ENCODE peak calls at places on chromosomes 4 and X, in nine cellular contexts. Y is MM.1S, E is heart right ventricle, P is gastrocnemius medialis, F is GM23248, A is IMR-90, W is thyroid gland, I is left ventricle myocardium inferior, C is pancreas. V is an unnamed sample. For H3K9me3, the result is how much of the 10 kb centered on the place peaks cover.

GRCh38 chr4:146255463-146255862 is 41.1 kb downstream of the REELD1 start:
- DNase-seq in Y (no peak), E (no peak), P (no peak), F (peak), A (peak), W (no peak), I (no peak), C (no peak), V (no peak)

GRCh38 chr4:88661724-88662123 is 35.9 kb downstream of the NAP1L5 start:
- DNase-seq in Y (no peak), E (no peak), P (no peak), F (peak), A (peak), W (no peak), I (no peak), C (no peak), V (no peak)

GRCh38 chr4:72325215-72325614 is 243.8 kb downstream of the ADAMTS3 start:
- DNase-seq in Y (no peak), E (no peak), P (no peak), F (peak), A (no peak), W (no peak), I (no peak), C (no peak), V (no peak)

GRCh38 chr4:161457906-161458305 is 705.9 kb downstream of the FSTL5 start:
- DNase-seq in Y (no peak), E (no peak), P (no peak), F (no peak), A (no peak), W (no peak), I (no peak), C (no peak), V (no peak)

GRCh38 chr4:1765409-1766335 is 27.4 kb upstream of the FGFR3 start:
- DNase-seq in Y (no peak), E (no peak), P (no peak), F (no peak), A (no peak), W (no peak), I (no peak), C (no peak), V (no peak)

GRCh38 chr4:181662383-181662782 is 580.8 kb upstream of the TENM3 start:
- DNase-seq in Y (no peak), E (no peak), P (no peak), F (no peak), A (peak), W (no peak), I (no peak), C (no peak), V (no peak)

GRCh38 chr4:10456270-10457254 is 664 bp downstream of the ZNF518B start:
- DNase-seq in Y (peak), E (peak), P (peak), F (peak), A (peak), W (peak), I (peak), C (peak), V (peak)

GRCh38 chrX:78102100-78102499 is 1.9 kb upstream of the PGK1 start:
- DNase-seq in Y (no peak), E (no peak), P (no peak), F (no peak), A (peak), W (no peak), I (no peak), C (no peak), V (no peak)

GRCh38 chrX:46965125-46965758 is 53.0 kb downstream of the JADE3 start:
- DNase-seq in Y (no peak), E (no peak), P (no peak), F (peak), A (peak), W (no peak), I (no peak), C (no peak), V (no peak)

GRCh38 chrX:24728530-24728929 is 34.8 kb downstream of the POLA1 start:
- DNase-seq in Y (no peak), E (no peak), P (no peak), F (no peak), A (no peak), W (no peak), I (no peak), C (no peak), V (no peak)

GRCh38 chrX:30612250-30612655 is 34.7 kb upstream of the TASL start:
- DNase-seq in Y (no peak), E (no peak), P (no peak), F (no peak), A (no peak), W (no peak), I (no peak), C (no peak), V (no peak)

GRCh38 chr4:112058433-112058832 is 86.8 kb upstream of the FAM241A start:
- DNase-seq in Y (no peak), E (no peak), P (no peak), F (peak), A (peak), W (no peak), I (no peak), C (no peak), V (no peak)

GRCh38 chrX:43735957-43736356 is 79.9 kb downstream of the MAOA start:
- DNase-seq in Y (no peak), E (no peak), P (no peak), F (no peak), A (no peak), W (no peak), I (no peak), C (no peak), V (no peak)

GRCh38 chr4:152630361-152630760 is 49.4 kb downstream of the TMEM154 start:
- DNase-seq in Y (no peak), E (no peak), P (no peak), F (no peak), A (no peak), W (no peak), I (no peak), C (no peak), V (no peak)

GRCh38 chrX:66030505-66031317 is 9.2 kb downstream of the VSIG4 start:
- DNase-seq in Y (no peak), E (no peak), P (no peak), F (peak), A (peak), W (no peak), I (no peak), C (no peak), V (no peak)
- H3K9me3 ChIP-seq in Y (under half), E (under half), P (under half), F (under half), A (under half), W (under half), I (under half), C (under half), V (under half)

GRCh38 chr4:38855466-38855865 is 1.2 kb downstream of the TLR6 start:
- DNase-seq in Y (no peak), E (no peak), P (no peak), F (no peak), A (no peak), W (no peak), I (no peak), C (no peak), V (no peak)
- H3K4me3 ChIP-seq in Y (peak), E (peak), P (no peak), F (no peak), A (no peak), W (no peak), I (peak), C (no peak), V (no peak)

GRCh38 chrX:151701531-151701930 is 6.3 kb downstream of the PRRG3 start:
- DNase-seq in Y (no peak), E (no peak), P (no peak), F (no peak), A (no peak), W (no peak), I (no peak), C (no peak), V (no peak)

GRCh38 chrX:151701071-151701470 is 5.8 kb downstream of the PRRG3 start:
- DNase-seq in Y (no peak), E (no peak), P (no peak), F (no peak), A (no peak), W (no peak), I (no peak), C (no peak), V (no peak)

GRCh38 chrX:151702021-151702714 is 6.9 kb downstream of the PRRG3 start:
- DNase-seq in Y (no peak), E (no peak), P (no peak), F (peak), A (no peak), W (no peak), I (no peak), C (no peak), V (no peak)

GRCh38 chrX:151699746-151700145 is 4.5 kb downstream of the PRRG3 start:
- DNase-seq in Y (no peak), E (no peak), P (no peak), F (no peak), A (no peak), W (no peak), I (no peak), C (no peak), V (no peak)

GRCh38 chrX:151700581-151700980 is 5.3 kb downstream of the PRRG3 start:
- DNase-seq in Y (no peak), E (no peak), P (no peak), F (no peak), A (no peak), W (no peak), I (no peak), C (no peak), V (no peak)
- H3K9me3 ChIP-seq in Y (under half), E (under half), P (under half), F (under half), A (under half), W (under half), I (under half), C (under half), V (under half)

DNA sequence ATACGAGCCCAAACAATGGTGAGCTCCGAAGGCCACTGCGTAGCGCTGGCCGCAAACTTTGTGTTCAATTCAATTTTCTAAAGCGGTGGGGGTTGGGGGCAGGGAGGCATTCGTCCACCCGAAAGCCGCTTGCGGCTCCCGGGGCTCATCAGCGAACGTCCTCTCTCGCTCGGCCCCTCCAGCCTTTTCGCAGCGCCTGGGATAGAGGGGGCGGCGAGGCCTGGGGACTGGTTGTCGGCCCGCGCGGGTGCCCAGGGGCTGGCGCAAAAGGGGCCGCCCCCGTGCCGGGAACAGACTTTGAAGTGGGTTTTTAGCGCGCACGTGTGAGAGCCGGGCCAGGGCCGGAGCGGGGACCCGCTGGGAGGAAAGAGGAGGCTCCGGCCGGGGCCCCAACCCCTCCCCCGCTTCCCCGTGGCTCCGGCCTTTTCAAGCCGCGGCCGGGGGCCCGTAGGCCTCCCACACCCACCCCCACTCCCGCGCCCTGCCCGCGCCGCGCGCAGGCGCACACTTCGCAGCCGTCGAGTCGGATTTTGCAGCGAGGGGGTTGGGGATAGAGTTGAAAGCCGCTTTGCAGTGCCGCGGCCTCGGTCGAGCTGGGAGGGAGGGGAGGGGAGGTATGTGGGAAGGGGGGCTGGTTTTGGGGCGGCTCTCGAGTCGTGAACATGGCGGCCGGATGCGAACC is 8.3 kb downstream of the ZIC3 start:
- DNase-seq in Y (no peak), E (no peak), P (no peak), F (no peak), A (no peak), W (no peak), I (no peak), C (no peak), V (no peak)
- H3K4me3 ChIP-seq in Y (no peak), E (no peak), P (no peak), F (no peak), A (no peak), W (no peak), I (no peak), C (no peak), V (no peak)

DNA sequence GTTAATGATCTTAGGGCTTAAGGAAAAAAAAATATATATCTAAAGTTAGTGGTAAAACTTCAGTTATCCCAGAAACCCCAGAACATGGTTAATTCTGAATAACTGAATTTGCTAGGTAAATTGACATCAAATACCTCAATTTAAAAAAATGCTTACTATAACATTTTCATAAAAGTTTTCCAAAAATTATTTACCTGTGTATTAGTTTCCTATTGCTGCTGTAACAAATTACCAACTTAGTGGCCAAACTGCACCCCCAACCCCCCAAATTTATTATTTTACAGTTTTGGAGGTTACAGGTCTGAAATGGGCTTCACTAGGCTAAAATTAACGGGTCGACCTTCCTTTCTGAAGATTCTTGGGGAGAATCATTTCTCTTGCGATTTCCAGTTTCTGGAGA is 95.2 kb downstream of the PDLIM5 start:
- DNase-seq in Y (no peak), E (no peak), P (no peak), F (no peak), A (no peak), W (no peak), I (no peak), C (no peak), V (no peak)
- H3K9me3 ChIP-seq in Y (under half), E (under half), P (under half), F (under half), A (under half), W (under half), I (under half), C (under half), V (under half)

GRCh38 chr4:121799888-121800501 is 1.1 kb upstream of the EXOSC9 start:
- DNase-seq in Y (no peak), E (no peak), P (no peak), F (no peak), A (no peak), W (no peak), I (no peak), C (no peak), V (no peak)
- H3K4me3 ChIP-seq in Y (peak), E (peak), P (no peak), F (no peak), A (no peak), W (no peak), I (peak), C (peak), V (no peak)

GRCh38 chr4:384311-385010 is 46.8 kb downstream of the ZNF141 start:
- DNase-seq in Y (no peak), E (no peak), P (no peak), F (no peak), A (no peak), W (no peak), I (no peak), C (no peak), V (no peak)
- H3K9me3 ChIP-seq in Y (under half), E (half or more), P (under half), F (under half), A (half or more), W (under half), I (half or more), C (under half), V (under half)

GRCh38 chr4:139562067-139562684 is 6.2 kb upstream of the SETD7 start:
- DNase-seq in Y (no peak), E (no peak), P (no peak), F (no peak), A (no peak), W (no peak), I (no peak), C (no peak), V (no peak)

GRCh38 chr4:139559692-139560091 is 3.7 kb upstream of the SETD7 start:
- DNase-seq in Y (no peak), E (no peak), P (no peak), F (no peak), A (no peak), W (no peak), I (no peak), C (no peak), V (no peak)

GRCh38 chr4:139559095-139559490 is 3.1 kb upstream of the SETD7 start:
- DNase-seq in Y (no peak), E (no peak), P (no peak), F (no peak), A (no peak), W (no peak), I (no peak), C (no peak), V (no peak)

GRCh38 chr4:139558235-139559094 is 2.4 kb upstream of the SETD7 start:
- DNase-seq in Y (no peak), E (no peak), P (no peak), F (no peak), A (no peak), W (peak), I (no peak), C (peak), V (no peak)

DNA sequence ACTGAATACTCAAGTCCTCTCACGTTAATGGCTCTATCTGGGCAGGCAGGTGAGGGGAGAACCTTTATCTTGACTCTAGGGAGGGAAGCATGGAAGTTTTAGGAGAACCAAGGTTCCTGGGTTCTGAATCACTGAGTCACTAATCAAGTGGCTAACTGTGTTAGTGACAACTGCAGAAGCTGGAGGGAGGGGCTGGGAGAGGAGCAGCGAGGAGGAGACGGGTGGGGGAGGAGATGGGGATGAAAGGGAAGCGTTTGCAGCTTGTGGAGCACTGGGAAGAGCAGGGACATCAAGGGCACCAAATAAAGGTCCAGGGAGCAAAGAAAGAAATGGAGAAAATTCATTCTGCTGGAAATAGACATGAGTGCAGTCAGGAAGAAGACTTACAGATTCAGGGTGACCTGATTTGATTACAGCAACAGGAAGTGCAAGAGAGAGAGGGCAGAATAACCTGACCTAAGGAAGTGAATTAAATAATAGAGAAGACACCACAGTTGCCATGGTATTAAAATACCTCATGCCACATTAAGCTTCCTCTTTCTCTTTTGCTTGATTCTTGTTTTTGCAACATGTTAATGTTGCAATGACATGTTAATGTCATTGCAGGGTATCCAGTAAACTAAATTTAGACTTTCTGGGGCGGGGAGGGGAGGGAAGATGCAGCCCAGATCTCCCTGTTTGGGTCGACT is 4.5 kb upstream of the SETD7 start:
- DNase-seq in Y (no peak), E (no peak), P (no peak), F (no peak), A (no peak), W (no peak), I (no peak), C (no peak), V (no peak)
- H3K4me3 ChIP-seq in Y (no peak), E (no peak), P (no peak), F (no peak), A (no peak), W (no peak), I (no peak), C (no peak), V (no peak)

GRCh38 chrX:66902081-66902480 is 263.2 kb upstream of the EDA2R start:
- DNase-seq in Y (no peak), E (no peak), P (no peak), F (no peak), A (no peak), W (no peak), I (no peak), C (no peak), V (no peak)
- H3K9me3 ChIP-seq in Y (under half), E (under half), P (under half), F (under half), A (under half), W (under half), I (under half), C (under half), V (under half)

GRCh38 chrX:20267924-20268701 is 1.4 kb upstream of the RPS6KA3 start:
- DNase-seq in Y (no peak), E (peak), P (peak), F (no peak), A (no peak), W (peak), I (peak), C (peak), V (peak)
- H3K4me3 ChIP-seq in Y (peak), E (peak), P (peak), F (peak), A (peak), W (peak), I (peak), C (peak), V (peak)

V was measured in ovary.